ENCODE peak calls at places on chromosomes 12 and 14, in four cellular contexts. L is fibroblast of pulmonary artery, T is endothelial cell, D is breast epithelium. W is an unnamed sample.

GRCh38 chr14:54758041-54758440 is 144.6 kb downstream of the GCH1 start:
- DNase-seq in L (no peak), T (no peak), D (no peak), W (no peak)

GRCh38 chr12:95700316-95700785 is 90.2 kb downstream of the NTN4 start:
- DNase-seq in L (peak), T (no peak), D (no peak), W (no peak)

GRCh38 chr14:56118611-56119181 is 485 bp downstream of the PELI2 start:
- DNase-seq in L (no peak), T (peak), D (no peak), W (no peak)

GRCh38 chr14:86243158-86243557 is 713.2 kb downstream of the FLRT2 start:
- DNase-seq in L (no peak), T (no peak), D (no peak), W (no peak)

GRCh38 chr14:75822522-75823288 is 159.1 kb downstream of the TGFB3 start:
- DNase-seq in L (peak), T (no peak), D (no peak), W (no peak)

GRCh38 chr12:107349008-107349747 is 255.8 kb upstream of the CRY1 start:
- DNase-seq in L (peak), T (peak), D (peak), W (no peak)

GRCh38 chr12:49868952-49869815 is 26.3 kb upstream of the BCDIN3D start:
- DNase-seq in L (peak), T (no peak), D (peak), W (peak)

GRCh38 chr12:124217508-124217981 is 77.3 kb upstream of the RFLNA start:
- DNase-seq in L (no peak), T (no peak), D (no peak), W (no peak)

GRCh38 chr14:101945171-101945570 is 19.2 kb upstream of the DYNC1H1 start:
- DNase-seq in L (no peak), T (no peak), D (no peak), W (no peak)

GRCh38 chr12:1201030-1201429 is 210.0 kb downstream of the ERC1 start:
- DNase-seq in L (no peak), T (no peak), D (no peak), W (no peak)

GRCh38 chr12:93783827-93784226 is 106.7 kb downstream of the CRADD start:
- DNase-seq in L (no peak), T (no peak), D (no peak), W (no peak)

GRCh38 chr14:55610717-55611370 is 30.8 kb downstream of the KTN1 start:
- DNase-seq in L (no peak), T (no peak), D (no peak), W (no peak)

GRCh38 chr12:68001486-68002466 is 12.5 kb downstream of the IFNG-AS1 start:
- DNase-seq in L (peak), T (no peak), D (no peak), W (no peak)

GRCh38 chr14:90534838-90535555 is 138.2 kb downstream of the CALM1 start:
- DNase-seq in L (no peak), T (no peak), D (no peak), W (no peak)

GRCh38 chr12:65616022-65616421 is 208.3 kb upstream of the HMGA2 start:
- DNase-seq in L (no peak), T (no peak), D (no peak), W (no peak)

GRCh38 chr14:90489916-90490726 is 93.3 kb downstream of the CALM1 start:
- DNase-seq in L (peak), T (no peak), D (no peak), W (no peak)

GRCh38 chr14:55353686-55354467 is 57.8 kb downstream of the ATG14 start:
- DNase-seq in L (no peak), T (no peak), D (no peak), W (no peak)

GRCh38 chr12:115109863-115110262 is 425.9 kb upstream of the TBX3 start:
- DNase-seq in L (no peak), T (no peak), D (no peak), W (no peak)

GRCh38 chr12:132886529-132887477 is 602 bp downstream of the CHFR start:
- DNase-seq in L (no peak), T (peak), D (no peak), W (no peak)

GRCh38 chr14:94139006-94139405 is 9.6 kb upstream of the IFI27L2 start:
- DNase-seq in L (no peak), T (no peak), D (no peak), W (no peak)

GRCh38 chr12:57091633-57092528 is 3.0 kb downstream of the NAB2 start:
- DNase-seq in L (no peak), T (no peak), D (no peak), W (no peak)

GRCh38 chr12:57092529-57092862 is 3.6 kb downstream of the NAB2 start:
- DNase-seq in L (no peak), T (no peak), D (no peak), W (no peak)

GRCh38 chr12:57090456-57090855 is 1.5 kb downstream of the NAB2 start:
- DNase-seq in L (no peak), T (no peak), D (no peak), W (no peak)

GRCh38 chr12:57089259-57090245 is 638 bp downstream of the NAB2 start:
- DNase-seq in L (peak), T (peak), D (peak), W (no peak)

DNA sequence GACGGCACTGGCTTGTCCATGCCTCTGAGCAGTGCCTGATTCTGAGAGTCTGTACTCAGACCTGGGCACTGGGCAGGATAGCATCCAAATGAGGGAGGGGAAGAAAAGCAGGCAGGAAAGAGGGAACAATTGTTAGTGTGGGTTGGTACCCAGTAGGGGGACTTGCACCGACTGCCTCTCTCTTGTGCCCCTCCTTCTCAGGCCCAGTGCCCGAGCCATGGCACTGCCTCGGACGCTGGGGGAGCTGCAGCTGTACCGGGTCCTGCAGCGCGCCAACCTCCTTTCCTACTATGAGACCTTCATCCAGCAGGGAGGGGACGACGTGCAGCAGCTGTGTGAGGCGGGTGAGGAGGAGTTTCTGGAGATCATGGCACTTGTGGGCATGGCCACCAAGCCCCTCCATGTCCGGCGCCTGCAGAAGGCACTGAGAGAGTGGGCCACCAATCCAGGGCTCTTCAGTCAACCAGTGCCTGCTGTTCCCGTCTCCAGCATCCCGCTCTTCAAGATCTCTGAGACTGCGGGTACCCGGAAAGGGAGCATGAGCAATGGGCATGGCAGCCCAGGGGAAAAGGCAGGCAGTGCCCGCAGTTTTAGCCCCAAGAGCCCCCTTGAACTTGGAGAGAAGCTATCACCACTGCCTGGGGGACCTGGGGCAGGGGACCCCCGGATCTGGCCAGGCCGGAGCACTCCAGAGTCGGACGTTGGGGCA is 2.2 kb downstream of the NAB2 start:
- DNase-seq in L (no peak), T (no peak), D (no peak), W (no peak)
- TF ChIP-seq CTCF in L (no peak), T (no peak), D (no peak), W (no peak)

GRCh38 chr12:80314741-80315140 is 129.3 kb upstream of the PTPRQ start:
- DNase-seq in L (no peak), T (no peak), D (no peak), W (no peak)

GRCh38 chr12:80316141-80316700 is 127.8 kb upstream of the PTPRQ start:
- DNase-seq in L (no peak), T (no peak), D (no peak), W (no peak)

GRCh38 chr12:80317899-80318298 is 126.1 kb upstream of the PTPRQ start:
- DNase-seq in L (no peak), T (no peak), D (no peak), W (no peak)

DNA sequence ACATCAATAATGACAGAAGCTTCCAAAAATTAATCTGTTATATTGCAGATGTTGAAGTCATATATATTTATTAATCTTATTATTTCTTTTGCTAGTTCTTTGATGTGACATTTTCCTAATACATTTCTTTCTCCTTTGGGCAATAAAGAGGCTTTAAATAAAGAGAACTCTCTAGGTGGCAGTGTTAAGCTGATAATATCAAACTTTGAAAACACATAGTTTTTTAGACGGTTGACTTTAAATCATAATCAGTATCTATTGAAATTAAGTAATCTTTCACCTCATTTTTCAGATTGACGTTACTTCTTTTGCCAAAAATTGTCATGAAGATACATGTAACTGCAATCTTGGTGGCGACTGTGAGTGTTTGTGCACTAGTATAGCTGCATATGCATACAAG is 130.9 kb upstream of the PTPRQ start:
- DNase-seq in L (no peak), T (no peak), D (no peak), W (no peak)
- TF ChIP-seq CTCF in L (no peak), T (no peak), D (no peak), W (no peak)

GRCh38 chr14:104353921-104354701 is 215.7 kb downstream of the KIF26A start:
- DNase-seq in L (no peak), T (peak), D (no peak), W (no peak)
- TF ChIP-seq CTCF in L (no peak), T (no peak), D (no peak), W (no peak)

DNA sequence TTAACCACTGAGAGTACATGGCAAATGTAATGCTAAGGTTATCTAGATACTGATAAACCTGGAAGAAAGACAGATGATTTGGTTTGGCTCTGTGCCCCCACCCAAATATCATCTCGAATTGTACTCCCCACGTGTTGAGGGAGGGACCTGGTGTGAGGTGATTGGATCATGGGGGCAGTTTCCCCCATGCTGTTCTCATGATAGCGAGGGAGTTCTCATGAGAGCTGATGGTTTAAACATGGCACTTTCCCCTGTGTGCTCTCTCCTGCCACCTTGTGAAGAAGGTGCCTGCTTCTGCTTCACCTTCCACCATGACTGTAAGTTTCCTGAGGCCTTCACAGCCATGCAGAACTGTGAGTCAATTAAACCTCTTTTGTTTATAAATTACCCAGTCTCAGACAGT is 14.2 kb downstream of the NOXRED1 start:
- DNase-seq in L (peak), T (peak), D (no peak), W (no peak)
- TF ChIP-seq CTCF in L (peak), T (no peak), D (no peak), W (no peak)

GRCh38 chr14:59190372-59190771 is 1.9 kb downstream of the DAAM1 start:
- DNase-seq in L (peak), T (no peak), D (no peak), W (no peak)
- TF ChIP-seq CTCF in L (peak), T (no peak), D (no peak), W (no peak)

GRCh38 chr12:52230364-52231281 is 2.4 kb upstream of the KRT7 start:
- DNase-seq in L (peak), T (no peak), D (peak), W (peak)
- TF ChIP-seq CTCF in L (no peak), T (no peak), D (no peak), W (no peak)

DNA sequence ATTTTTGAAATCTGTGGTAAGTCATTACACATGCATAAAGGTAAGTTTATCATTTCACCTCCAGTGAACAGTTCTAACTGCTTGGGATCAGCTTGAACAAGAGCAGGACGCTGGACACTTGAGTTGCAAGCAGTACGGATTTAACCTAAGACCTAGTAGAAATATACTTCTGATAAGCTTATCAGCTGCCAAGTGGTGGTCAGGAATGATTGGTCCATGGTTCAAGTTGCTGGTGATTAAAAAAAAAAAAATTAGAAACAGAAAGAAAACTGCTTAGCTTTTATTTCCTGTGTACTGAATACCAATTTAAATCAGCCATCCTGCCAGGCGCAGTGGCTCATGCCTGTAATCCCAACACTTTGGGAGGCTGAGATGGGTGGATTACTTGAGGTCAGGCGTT is 88.6 kb downstream of the AEBP2 start:
- DNase-seq in L (no peak), T (no peak), D (no peak), W (no peak)
- TF ChIP-seq CTCF in L (no peak), T (no peak), D (no peak), W (no peak)

GRCh38 chr12:89950421-89950820 is 241.8 kb upstream of the ATP2B1 start:
- DNase-seq in L (no peak), T (no peak), D (no peak), W (no peak)

GRCh38 chr12:89947437-89948265 is 239.0 kb upstream of the ATP2B1 start:
- DNase-seq in L (peak), T (no peak), D (no peak), W (no peak)

GRCh38 chr12:89948266-89949175 is 239.9 kb upstream of the ATP2B1 start:
- DNase-seq in L (no peak), T (no peak), D (no peak), W (no peak)

GRCh38 chr12:89951050-89951693 is 242.5 kb upstream of the ATP2B1 start:
- DNase-seq in L (no peak), T (no peak), D (no peak), W (no peak)

DNA sequence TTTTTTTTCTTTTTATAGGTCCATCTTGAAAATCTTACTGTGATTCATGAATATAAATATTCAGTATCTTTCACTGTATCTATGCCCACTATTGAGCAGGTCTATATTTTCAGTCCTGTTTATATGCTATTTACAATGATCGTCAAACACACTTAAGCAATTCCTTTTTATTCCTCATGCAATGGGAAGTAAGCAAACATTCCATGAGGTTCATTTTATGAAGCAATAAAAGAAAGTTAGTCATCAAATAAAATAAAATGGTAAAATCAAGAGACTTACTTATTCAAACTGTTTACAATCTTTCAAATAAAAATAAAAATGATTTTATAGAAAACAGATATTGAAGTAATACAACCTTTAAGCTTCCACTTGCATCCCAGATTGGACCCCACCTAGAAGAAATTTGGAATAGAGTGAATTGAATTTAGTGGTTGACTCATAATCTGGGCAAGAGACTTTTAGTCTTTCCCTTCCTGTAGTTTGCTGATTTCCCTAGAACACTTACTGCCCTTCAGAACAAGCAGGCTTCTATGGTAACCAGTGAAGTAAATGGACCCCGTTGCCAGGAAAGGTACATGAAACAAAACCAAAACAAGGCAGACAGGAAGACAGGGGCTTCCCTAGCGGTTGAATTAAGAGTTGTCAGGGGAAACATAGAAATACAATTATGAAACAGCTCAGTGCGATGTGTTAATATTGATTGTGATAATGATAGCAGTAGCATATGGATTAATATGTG is 241.0 kb upstream of the ATP2B1 start:
- DNase-seq in L (peak), T (peak), D (no peak), W (no peak)
- TF ChIP-seq CTCF in L (peak), T (no peak), D (no peak), W (no peak)

DNA sequence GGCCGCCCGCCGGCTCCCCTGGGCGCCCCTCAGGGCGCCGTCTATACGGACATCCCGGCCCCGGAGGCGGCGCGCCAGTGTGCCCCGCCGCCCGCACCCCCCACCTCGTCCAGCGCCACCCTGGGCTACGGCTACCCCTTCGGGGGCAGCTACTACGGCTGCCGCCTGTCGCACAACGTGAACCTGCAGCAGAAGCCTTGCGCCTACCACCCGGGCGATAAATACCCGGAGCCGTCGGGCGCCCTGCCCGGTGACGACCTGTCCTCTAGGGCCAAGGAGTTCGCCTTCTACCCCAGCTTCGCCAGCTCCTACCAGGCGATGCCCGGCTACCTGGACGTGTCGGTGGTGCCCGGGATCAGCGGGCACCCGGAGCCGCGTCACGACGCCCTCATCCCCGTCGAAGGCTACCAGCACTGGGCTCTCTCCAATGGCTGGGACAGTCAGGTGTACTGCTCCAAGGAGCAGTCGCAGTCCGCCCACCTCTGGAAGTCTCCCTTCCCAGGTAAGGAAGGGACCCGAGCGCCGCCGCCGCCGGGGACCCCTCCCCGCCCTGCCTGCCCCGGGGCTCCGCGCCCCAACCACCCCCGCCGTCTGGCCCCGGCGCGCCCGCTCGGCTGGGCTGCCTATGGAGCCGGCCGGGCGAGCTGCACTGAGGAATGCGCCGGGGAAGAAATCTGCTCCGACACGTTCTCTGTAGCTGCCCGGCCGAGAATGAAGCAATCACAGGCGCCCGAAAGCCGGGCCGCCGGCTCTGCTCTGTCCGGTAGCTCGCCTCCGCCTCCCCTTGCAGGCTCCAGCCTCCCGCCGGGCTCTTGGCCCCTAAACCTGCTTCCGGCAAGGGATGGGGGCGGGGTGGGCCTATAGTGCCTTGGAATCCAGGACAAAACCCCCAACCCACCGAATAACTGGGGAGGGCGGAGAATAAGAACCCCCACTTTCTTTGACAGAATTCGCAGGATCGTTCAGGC is 794 bp downstream of the HOXC13 start:
- DNase-seq in L (peak), T (peak), D (peak), W (no peak)
- TF ChIP-seq CTCF in L (no peak), T (no peak), D (no peak), W (no peak)

GRCh38 chr14:46951103-46951502 is 299.5 kb upstream of the RPL10L start:
- DNase-seq in L (no peak), T (no peak), D (no peak), W (no peak)
- TF ChIP-seq CTCF in L (no peak), T (peak), D (no peak), W (no peak)

W was measured in omental fat pad.